ENCODE peak calls at places on chromosomes 4 and X, in ten cellular contexts. M is H9; E is HS-27A; A is right cardiac atrium; G is AG09309; V is NCI-H774; X is HT-29; L is activated T-cell treated with anti-CD3 and anti-CD28 coated beads, Interleukin-2, amount 50 U/mL, for 48 hours; C is stimulated activated CD8-positive, alpha-beta memory T cell treated with anti-CD3 and anti-CD28 coated beads, Interleukin-4, amount 100 ng/mL, for 1 hour; N is stimulated activated CD4-positive, alpha-beta T cell treated with anti-CD3 and anti-CD28 coated beads, Interleukin-4, amount 100 ng/mL, for 1 hour. B is an unnamed sample.

GRCh38 chr4:167943872-167944505 is 148.3 kb upstream of the ANXA10 start:
- DNase-seq in M (no peak), E (no peak), A (no peak), G (no peak), V (no peak), X (no peak), L (no peak), C (no peak), N (no peak), B (no peak)

GRCh38 chr4:103994059-103994458 is 274.3 kb upstream of the TACR3 start:
- DNase-seq in M (no peak), E (no peak), A (no peak), G (no peak), V (no peak), X (peak), L (no peak), C (no peak), N (no peak), B (peak)

GRCh38 chr4:110195561-110196205 is 2.7 kb downstream of the ELOVL6 start:
- DNase-seq in M (no peak), E (peak), A (no peak), G (no peak), V (no peak), X (no peak), L (peak), C (no peak), N (no peak), B (peak)

GRCh38 chrX:136835761-136836160 is 44.8 kb downstream of the RBMX start:
- DNase-seq in M (no peak), E (no peak), A (no peak), G (no peak), V (no peak), X (no peak), L (no peak), C (no peak), N (no peak), B (no peak)

GRCh38 chr4:86054676-86055075 is 305.2 kb downstream of the MAPK10 start:
- DNase-seq in M (no peak), E (no peak), A (no peak), G (no peak), V (no peak), X (no peak), L (no peak), C (no peak), N (no peak), B (no peak)

GRCh38 chr4:88672987-88673386 is 24.6 kb downstream of the NAP1L5 start:
- DNase-seq in M (peak), E (no peak), A (no peak), G (no peak), V (no peak), X (peak), L (peak), C (no peak), N (peak), B (peak)

GRCh38 chr4:11004818-11005217 is 320.2 kb upstream of the CLNK start:
- DNase-seq in M (peak), E (no peak), A (no peak), G (no peak), V (no peak), X (no peak), L (no peak), C (no peak), N (no peak), B (no peak)

GRCh38 chr4:162163892-162164759 is at the start of gene FSTL5:
- DNase-seq in M (peak), E (no peak), A (peak), G (no peak), V (peak), X (no peak), L (peak), C (no peak), N (peak), B (no peak)

GRCh38 chrX:120310861-120311631 is at the start of gene TMEM255A:
- DNase-seq in M (peak), E (no peak), A (peak), G (no peak), V (no peak), X (no peak), L (peak), C (no peak), N (peak), B (no peak)

GRCh38 chrX:41870719-41871151 is 52.6 kb downstream of the CASK start:
- DNase-seq in M (no peak), E (no peak), A (no peak), G (no peak), V (no peak), X (peak), L (no peak), C (no peak), N (no peak), B (peak)

GRCh38 chr4:173167793-173168395 is 717 bp upstream of the GALNT7 start:
- DNase-seq in M (peak), E (no peak), A (no peak), G (no peak), V (peak), X (peak), L (no peak), C (no peak), N (peak), B (peak)

GRCh38 chrX:45424341-45424740 is 223.7 kb upstream of the DIPK2B start:
- DNase-seq in M (no peak), E (no peak), A (no peak), G (peak), V (no peak), X (no peak), L (no peak), C (no peak), N (no peak), B (no peak)

GRCh38 chrX:103674531-103675454 is 11.7 kb downstream of the MORF4L2 start:
- DNase-seq in M (no peak), E (no peak), A (no peak), G (no peak), V (no peak), X (no peak), L (no peak), C (no peak), N (no peak), B (no peak)

GRCh38 chr4:128512767-128513322 is 225.2 kb upstream of the PGRMC2 start:
- DNase-seq in M (no peak), E (no peak), A (no peak), G (no peak), V (no peak), X (no peak), L (no peak), C (no peak), N (no peak), B (peak)

GRCh38 chrX:132592880-132593279 is 104.0 kb upstream of the MBNL3 start:
- DNase-seq in M (peak), E (no peak), A (no peak), G (no peak), V (peak), X (peak), L (no peak), C (no peak), N (no peak), B (peak)

GRCh38 chr4:3451956-3452355 is 10.2 kb downstream of the HGFAC start:
- DNase-seq in M (no peak), E (no peak), A (no peak), G (no peak), V (no peak), X (no peak), L (no peak), C (no peak), N (no peak), B (no peak)

GRCh38 chr4:7068279-7068842 is 497 bp upstream of the GRPEL1 start:
- DNase-seq in M (no peak), E (no peak), A (no peak), G (no peak), V (no peak), X (no peak), L (peak), C (no peak), N (no peak), B (no peak)

GRCh38 chrX:154428176-154429171 is at the start of gene ATP6AP1:
- DNase-seq in M (peak), E (peak), A (peak), G (peak), V (peak), X (peak), L (peak), C (peak), N (peak), B (peak)

GRCh38 chr4:167779864-167780263 is 312.5 kb upstream of the ANXA10 start:
- DNase-seq in M (no peak), E (no peak), A (no peak), G (no peak), V (no peak), X (no peak), L (no peak), C (no peak), N (no peak), B (no peak)

GRCh38 chr4:40731792-40732245 is 17.9 kb upstream of the NSUN7 start:
- DNase-seq in M (no peak), E (no peak), A (peak), G (no peak), V (peak), X (peak), L (no peak), C (no peak), N (no peak), B (peak)

GRCh38 chrX:46965125-46965758 is 53.0 kb downstream of the JADE3 start:
- DNase-seq in M (no peak), E (no peak), A (no peak), G (no peak), V (no peak), X (no peak), L (no peak), C (no peak), N (no peak), B (no peak)

GRCh38 chr4:107094332-107094731 is 58.2 kb upstream of the DKK2 start:
- DNase-seq in M (peak), E (peak), A (no peak), G (peak), V (no peak), X (peak), L (no peak), C (no peak), N (no peak), B (peak)

GRCh38 chr4:108821056-108821925 is 58.4 kb upstream of the ETNPPL start:
- DNase-seq in M (no peak), E (no peak), A (no peak), G (no peak), V (no peak), X (no peak), L (no peak), C (no peak), N (no peak), B (no peak)

GRCh38 chr4:138553001-138553845 is 311.1 kb upstream of the SLC7A11 start:
- DNase-seq in M (no peak), E (no peak), A (no peak), G (no peak), V (no peak), X (no peak), L (no peak), C (no peak), N (no peak), B (no peak)

GRCh38 chr4:175469519-175469918 is 342.5 kb downstream of the GPM6A start:
- DNase-seq in M (no peak), E (peak), A (no peak), G (no peak), V (no peak), X (no peak), L (no peak), C (no peak), N (no peak), B (no peak)

GRCh38 chrX:13069771-13070410 is 25.5 kb upstream of the FAM9C start:
- DNase-seq in M (no peak), E (no peak), A (no peak), G (no peak), V (no peak), X (no peak), L (no peak), C (no peak), N (no peak), B (no peak)

GRCh38 chr4:95095352-95095974 is 337.7 kb downstream of the BMPR1B start:
- DNase-seq in M (no peak), E (no peak), A (no peak), G (peak), V (no peak), X (peak), L (no peak), C (no peak), N (no peak), B (peak)

GRCh38 chr4:165088366-165088765 is 24.3 kb downstream of the TMEM192 start:
- DNase-seq in M (no peak), E (no peak), A (no peak), G (no peak), V (no peak), X (no peak), L (no peak), C (no peak), N (no peak), B (no peak)

GRCh38 chr4:147645099-147645498 is 27.9 kb downstream of the TMEM184C start:
- DNase-seq in M (no peak), E (no peak), A (no peak), G (no peak), V (no peak), X (no peak), L (no peak), C (no peak), N (no peak), B (no peak)